ENCODE peak calls at places on chromosomes 5 and 9, in eight cellular contexts. U, R, Y, J, V, N, M and G are unnamed samples.

GRCh38 chr9:77600810-77601209 is 47.3 kb downstream of the GNA14 start:
- DNase-seq in N (no peak), R (no peak), J (no peak), V (no peak), U (no peak), M (no peak), Y (no peak), G (no peak)

GRCh38 chr5:139488269-139488668 is 5.7 kb upstream of the STING1 start:
- DNase-seq in M (no peak), J (no peak), N (no peak), R (no peak), Y (no peak), U (no peak), V (no peak), G (no peak)

GRCh38 chr9:131598121-131598520 is 52.8 kb downstream of the PRRT1B start:
- DNase-seq in Y (no peak), M (no peak), N (no peak), V (no peak), R (no peak), J (no peak), U (no peak), G (no peak)

GRCh38 chr9:98248737-98249474 is 6.5 kb downstream of the TBC1D2 start:
- DNase-seq in J (peak; percentile 4), Y (no peak), R (no peak), V (peak; percentile 52), U (no peak), M (peak; percentile 19), N (no peak), G (no peak)

GRCh38 chr9:85610074-85610855 is 131.5 kb downstream of the AGTPBP1 start:
- DNase-seq in V (peak; percentile 65), M (peak; percentile 71), U (no peak), R (peak; percentile 12), Y (no peak), N (peak; percentile 73), J (peak; percentile 4), G (peak; percentile 60)

GRCh38 chr5:657570-657969 is 35.6 kb downstream of the TPPP start:
- DNase-seq in J (no peak), R (no peak), V (no peak), Y (no peak), N (no peak), U (no peak), M (peak; percentile 71), G (no peak)

GRCh38 chr9:32742296-32742695 is 41.0 kb upstream of the TMEM215 start:
- DNase-seq in V (no peak), J (no peak), N (no peak), Y (no peak), R (no peak), M (no peak), U (no peak), G (no peak)

GRCh38 chr5:167678457-167678856 is 613.0 kb upstream of the WWC1 start:
- DNase-seq in V (no peak), R (no peak), Y (no peak), U (no peak), N (no peak), M (no peak), J (no peak), G (no peak)

GRCh38 chr9:4334439-4334838 is 34.6 kb upstream of the GLIS3 start:
- DNase-seq in J (no peak), R (peak; percentile 30), M (peak; percentile 85), Y (no peak), N (no peak), V (no peak), U (no peak), G (peak; percentile 46)

GRCh38 chr9:81410201-81410600 is 279.1 kb downstream of the TLE1 start:
- DNase-seq in J (no peak), U (no peak), M (peak; percentile 11), N (no peak), R (no peak), V (no peak), Y (no peak), G (no peak)

GRCh38 chr9:76817489-76817888 is 53.3 kb downstream of the PCA3 start:
- DNase-seq in J (no peak), M (peak; percentile 94), U (no peak), Y (no peak), V (peak; percentile 20), R (no peak), N (no peak), G (no peak)

GRCh38 chr5:1032551-1033027 is 24.0 kb downstream of the NKD2 start:
- DNase-seq in Y (no peak), N (no peak), R (no peak), J (no peak), M (no peak), U (no peak), V (no peak), G (no peak)

GRCh38 chr5:63398346-63398745 is 563.9 kb downstream of the HTR1A start:
- DNase-seq in J (no peak), Y (no peak), U (no peak), R (peak; percentile 21), V (no peak), M (no peak), N (no peak), G (no peak)

GRCh38 chr9:94799578-94800264 is 73.2 kb downstream of the AOPEP start:
- DNase-seq in M (no peak), N (no peak), U (no peak), V (no peak), J (no peak), Y (no peak), R (no peak), G (no peak)

GRCh38 chr5:147434049-147434448 is 75.8 kb downstream of the DPYSL3 start:
- DNase-seq in J (no peak), N (no peak), U (no peak), M (no peak), V (no peak), Y (no peak), R (no peak), G (no peak)

GRCh38 chr5:180332051-180332517 is 21.1 kb downstream of the GFPT2 start:
- DNase-seq in R (peak; percentile 86), V (no peak), J (no peak), N (no peak), Y (no peak), U (no peak), M (no peak), G (no peak)

GRCh38 chr5:38367966-38368365 is 109.6 kb downstream of the EGFLAM start:
- DNase-seq in V (no peak), Y (no peak), R (no peak), N (no peak), J (no peak), M (no peak), U (no peak), G (no peak)

GRCh38 chr5:59709346-59709821 is 184.1 kb downstream of the PDE4D start:
- DNase-seq in M (peak; percentile 9), V (no peak), Y (no peak), J (no peak), R (peak; percentile 26), N (no peak), U (no peak), G (no peak)

GRCh38 chr9:94150890-94151660 is 66.8 kb downstream of the PTPDC1 start:
- DNase-seq in M (no peak), U (no peak), Y (no peak), R (no peak), V (no peak), N (no peak), J (no peak), G (peak; percentile 27)

GRCh38 chr5:140402258-140403074 is 833 bp downstream of the ANKHD1 start:
- DNase-seq in U (peak; percentile 23), V (no peak), Y (peak; percentile 50), R (peak; percentile 53), N (peak; percentile 73), J (peak; percentile 40), M (peak; percentile 75), G (peak; percentile 85)

GRCh38 chr9:120878188-120879130 is 1.5 kb upstream of the PHF19 start:
- DNase-seq in J (no peak), N (peak; percentile 58), Y (no peak), R (no peak), U (no peak), V (no peak), M (no peak), G (no peak)

GRCh38 chr5:160129841-160130240 is 10.6 kb upstream of the PWWP2A start:
- DNase-seq in U (no peak), N (no peak), M (no peak), J (no peak), V (no peak), R (no peak), Y (no peak), G (no peak)

GRCh38 chr9:36765077-36765390 is 192.3 kb downstream of the MELK start:
- DNase-seq in Y (no peak), J (no peak), U (no peak), M (no peak), N (no peak), R (no peak), V (no peak), G (no peak)

GRCh38 chr9:21323091-21323490 is 12.1 kb downstream of the KLHL9 start:
- DNase-seq in R (no peak), N (no peak), M (no peak), V (no peak), U (no peak), Y (no peak), J (no peak), G (no peak)

GRCh38 chr5:170546257-170546656 is 42.4 kb downstream of the KCNIP1 start:
- DNase-seq in Y (no peak), M (no peak), J (no peak), N (no peak), R (no peak), V (no peak), U (no peak), G (no peak)

GRCh38 chr9:135799261-135799660 is 97.3 kb downstream of the KCNT1 start:
- DNase-seq in J (no peak), M (no peak), Y (no peak), N (no peak), V (no peak), U (no peak), R (no peak), G (no peak)

GRCh38 chr5:78972654-78973428 is 12.3 kb downstream of the ARSB start:
- DNase-seq in M (no peak), N (no peak), U (no peak), V (no peak), R (no peak), J (no peak), Y (no peak), G (no peak)

GRCh38 chr5:107772418-107773310 is 101.9 kb upstream of the EFNA5 start:
- DNase-seq in V (no peak), M (no peak), R (no peak), U (no peak), N (no peak), Y (no peak), J (no peak), G (no peak)

GRCh38 chr9:4680178-4680535 is 788 bp downstream of the CDC37L1 start:
- DNase-seq in J (no peak), V (no peak), N (peak; percentile 23), R (no peak), U (no peak), M (peak; percentile 19), Y (no peak), G (no peak)

GRCh38 chr5:318341-318897 is 3.1 kb upstream of the AHRR start:
- DNase-seq in M (peak; percentile 90), V (peak; percentile 14), R (no peak), J (no peak), Y (no peak), U (no peak), N (no peak), G (no peak)

GRCh38 chr5:175460560-175460959 is 16.6 kb upstream of the DRD1 start:
- DNase-seq in R (no peak), J (no peak), M (no peak), V (no peak), N (no peak), Y (no peak), U (no peak), G (no peak)

GRCh38 chr9:28915256-28915930 is 1342.1 kb upstream of the C9orf72 start:
- DNase-seq in N (no peak), R (no peak), U (no peak), M (peak; percentile 16), Y (no peak), J (no peak), V (peak; percentile 38), G (no peak)

GRCh38 chr9:99299214-99300102 is 77.4 kb downstream of the SEC61B start:
- DNase-seq in U (no peak), V (peak; percentile 15), M (peak; percentile 40), J (no peak), Y (no peak), R (no peak), N (peak; percentile 7), G (peak; percentile 7)